ENCODE peak calls at places on chromosomes 3 and 15, in nine cellular contexts. One of them, this sample, is unnamed. For H3K4me1, the result is how much of the 10 kb centered on the place peaks cover.

GRCh38 chr3:112579697-112580096 is 17.9 kb downstream of the SLC35A5 start:
- DNase-seq in OCI-LY7: no peak
- DNase-seq in iPS DF 6.9: no peak
- DNase-seq in mucosa of descending colon: no peak
- DNase-seq in neuronal stem cell: no peak
- DNase-seq in adrenal gland: no peak
- DNase-seq in ovary: no peak
- DNase-seq in pancreas: no peak
- DNase-seq in spleen: no peak
- DNase-seq in this sample: no peak

GRCh38 chr15:71921191-71921590 is 110.8 kb downstream of the NR2E3 start:
- DNase-seq in OCI-LY7: no peak
- DNase-seq in iPS DF 6.9: no peak
- DNase-seq in mucosa of descending colon: no peak
- DNase-seq in neuronal stem cell: no peak
- DNase-seq in adrenal gland: no peak
- DNase-seq in ovary: no peak
- DNase-seq in pancreas: no peak
- DNase-seq in spleen: no peak
- DNase-seq in this sample: no peak

GRCh38 chr15:25242166-25242879 is 196.5 kb downstream of the UBE3A start:
- DNase-seq in OCI-LY7: no peak
- DNase-seq in iPS DF 6.9: no peak
- DNase-seq in mucosa of descending colon: peak
- DNase-seq in neuronal stem cell: no peak
- DNase-seq in adrenal gland: peak
- DNase-seq in ovary: no peak
- DNase-seq in pancreas: peak
- DNase-seq in spleen: peak
- DNase-seq in this sample: no peak

GRCh38 chr3:123053107-123053506 is 13.7 kb upstream of the PDIA5 start:
- DNase-seq in OCI-LY7: no peak
- DNase-seq in iPS DF 6.9: no peak
- DNase-seq in mucosa of descending colon: no peak
- DNase-seq in neuronal stem cell: no peak
- DNase-seq in adrenal gland: no peak
- DNase-seq in ovary: no peak
- DNase-seq in pancreas: peak
- DNase-seq in spleen: no peak
- DNase-seq in this sample: no peak

GRCh38 chr3:147424325-147424910 is 15.3 kb downstream of the ZIC1 start:
- DNase-seq in OCI-LY7: no peak
- DNase-seq in iPS DF 6.9: no peak
- DNase-seq in mucosa of descending colon: no peak
- DNase-seq in neuronal stem cell: peak
- DNase-seq in adrenal gland: no peak
- DNase-seq in ovary: no peak
- DNase-seq in pancreas: no peak
- DNase-seq in spleen: no peak
- DNase-seq in this sample: no peak

GRCh38 chr3:163364717-163365116 is 1713.6 kb downstream of the SI start:
- DNase-seq in OCI-LY7: no peak
- DNase-seq in iPS DF 6.9: no peak
- DNase-seq in mucosa of descending colon: no peak
- DNase-seq in neuronal stem cell: no peak
- DNase-seq in adrenal gland: no peak
- DNase-seq in ovary: no peak
- DNase-seq in pancreas: no peak
- DNase-seq in spleen: no peak
- DNase-seq in this sample: no peak

GRCh38 chr3:78349571-78349970 is 1309.7 kb downstream of the ROBO2 start:
- DNase-seq in OCI-LY7: no peak
- DNase-seq in iPS DF 6.9: no peak
- DNase-seq in mucosa of descending colon: no peak
- DNase-seq in neuronal stem cell: no peak
- DNase-seq in adrenal gland: no peak
- DNase-seq in ovary: no peak
- DNase-seq in pancreas: no peak
- DNase-seq in spleen: no peak
- DNase-seq in this sample: no peak

GRCh38 chr15:60101416-60101815 is 97.3 kb downstream of the FOXB1 start:
- DNase-seq in OCI-LY7: no peak
- DNase-seq in iPS DF 6.9: no peak
- DNase-seq in mucosa of descending colon: no peak
- DNase-seq in neuronal stem cell: no peak
- DNase-seq in adrenal gland: no peak
- DNase-seq in ovary: no peak
- DNase-seq in pancreas: no peak
- DNase-seq in spleen: no peak
- DNase-seq in this sample: no peak

GRCh38 chr3:156161172-156161571 is 40.8 kb downstream of the KCNAB1 start:
- DNase-seq in OCI-LY7: no peak
- DNase-seq in iPS DF 6.9: no peak
- DNase-seq in mucosa of descending colon: no peak
- DNase-seq in neuronal stem cell: no peak
- DNase-seq in adrenal gland: no peak
- DNase-seq in ovary: no peak
- DNase-seq in pancreas: no peak
- DNase-seq in spleen: no peak
- DNase-seq in this sample: no peak

GRCh38 chr3:65170357-65171090 is 482.7 kb upstream of the ADAMTS9 start:
- DNase-seq in OCI-LY7: no peak
- DNase-seq in iPS DF 6.9: no peak
- DNase-seq in mucosa of descending colon: peak
- DNase-seq in neuronal stem cell: no peak
- DNase-seq in adrenal gland: peak
- DNase-seq in ovary: peak
- DNase-seq in pancreas: peak
- DNase-seq in spleen: no peak
- DNase-seq in this sample: no peak

GRCh38 chr15:58475573-58476524 is 44.1 kb downstream of the LIPC start:
- DNase-seq in OCI-LY7: peak
- DNase-seq in iPS DF 6.9: no peak
- DNase-seq in mucosa of descending colon: no peak
- DNase-seq in neuronal stem cell: peak
- DNase-seq in adrenal gland: no peak
- DNase-seq in ovary: no peak
- DNase-seq in pancreas: no peak
- DNase-seq in spleen: no peak
- DNase-seq in this sample: no peak

GRCh38 chr3:50620846-50621245 is 3.9 kb downstream of the MAPKAPK3 start:
- DNase-seq in OCI-LY7: no peak
- DNase-seq in iPS DF 6.9: no peak
- DNase-seq in mucosa of descending colon: no peak
- DNase-seq in neuronal stem cell: no peak
- DNase-seq in adrenal gland: no peak
- DNase-seq in ovary: no peak
- DNase-seq in pancreas: no peak
- DNase-seq in spleen: no peak
- DNase-seq in this sample: no peak

GRCh38 chr3:35710554-35710953 is 71.2 kb downstream of the ARPP21 start:
- DNase-seq in OCI-LY7: no peak
- DNase-seq in iPS DF 6.9: no peak
- DNase-seq in mucosa of descending colon: no peak
- DNase-seq in neuronal stem cell: no peak
- DNase-seq in adrenal gland: no peak
- DNase-seq in ovary: no peak
- DNase-seq in pancreas: no peak
- DNase-seq in spleen: no peak
- DNase-seq in this sample: no peak

GRCh38 chr3:157390713-157391515 is 45.7 kb upstream of the PTX3 start:
- DNase-seq in OCI-LY7: no peak
- DNase-seq in iPS DF 6.9: no peak
- DNase-seq in mucosa of descending colon: no peak
- DNase-seq in neuronal stem cell: no peak
- DNase-seq in adrenal gland: no peak
- DNase-seq in ovary: no peak
- DNase-seq in pancreas: no peak
- DNase-seq in spleen: no peak
- DNase-seq in this sample: no peak

GRCh38 chr3:184570035-184570434 is 8.4 kb downstream of the EPHB3 start:
- DNase-seq in OCI-LY7: no peak
- DNase-seq in iPS DF 6.9: no peak
- DNase-seq in mucosa of descending colon: no peak
- DNase-seq in neuronal stem cell: no peak
- DNase-seq in adrenal gland: no peak
- DNase-seq in ovary: no peak
- DNase-seq in pancreas: no peak
- DNase-seq in spleen: no peak
- DNase-seq in this sample: no peak
- H3K4me1 ChIP-seq in OCI-LY7: under half
- H3K4me1 ChIP-seq in iPS DF 6.9: under half
- H3K4me1 ChIP-seq in mucosa of descending colon: under half
- H3K4me1 ChIP-seq in neuronal stem cell: half or more
- H3K4me1 ChIP-seq in adrenal gland: under half
- H3K4me1 ChIP-seq in ovary: under half
- H3K4me1 ChIP-seq in pancreas: under half
- H3K4me1 ChIP-seq in spleen: under half
- H3K4me1 ChIP-seq in this sample: under half

GRCh38 chr3:173913985-173914421 is 516.5 kb downstream of the NLGN1 start:
- DNase-seq in OCI-LY7: no peak
- DNase-seq in iPS DF 6.9: no peak
- DNase-seq in mucosa of descending colon: no peak
- DNase-seq in neuronal stem cell: no peak
- DNase-seq in adrenal gland: no peak
- DNase-seq in ovary: no peak
- DNase-seq in pancreas: no peak
- DNase-seq in spleen: no peak
- DNase-seq in this sample: no peak
- H3K4me1 ChIP-seq in OCI-LY7: under half
- H3K4me1 ChIP-seq in iPS DF 6.9: under half
- H3K4me1 ChIP-seq in mucosa of descending colon: under half
- H3K4me1 ChIP-seq in neuronal stem cell: under half
- H3K4me1 ChIP-seq in adrenal gland: under half
- H3K4me1 ChIP-seq in ovary: under half
- H3K4me1 ChIP-seq in pancreas: under half
- H3K4me1 ChIP-seq in spleen: under half
- H3K4me1 ChIP-seq in this sample: under half

GRCh38 chr3:172260381-172260780 is 187.9 kb downstream of the GHSR start:
- DNase-seq in OCI-LY7: no peak
- DNase-seq in iPS DF 6.9: no peak
- DNase-seq in mucosa of descending colon: no peak
- DNase-seq in neuronal stem cell: no peak
- DNase-seq in adrenal gland: peak
- DNase-seq in ovary: no peak
- DNase-seq in pancreas: no peak
- DNase-seq in spleen: no peak
- DNase-seq in this sample: no peak

GRCh38 chr3:172258616-172259015 is 189.6 kb downstream of the GHSR start:
- DNase-seq in OCI-LY7: no peak
- DNase-seq in iPS DF 6.9: no peak
- DNase-seq in mucosa of descending colon: no peak
- DNase-seq in neuronal stem cell: no peak
- DNase-seq in adrenal gland: no peak
- DNase-seq in ovary: no peak
- DNase-seq in pancreas: no peak
- DNase-seq in spleen: no peak
- DNase-seq in this sample: no peak

GRCh38 chr3:172259726-172260248 is 188.5 kb downstream of the GHSR start:
- DNase-seq in OCI-LY7: no peak
- DNase-seq in iPS DF 6.9: no peak
- DNase-seq in mucosa of descending colon: no peak
- DNase-seq in neuronal stem cell: no peak
- DNase-seq in adrenal gland: no peak
- DNase-seq in ovary: no peak
- DNase-seq in pancreas: no peak
- DNase-seq in spleen: no peak
- DNase-seq in this sample: no peak

GRCh38 chr3:172257638-172258400 is 190.4 kb downstream of the GHSR start:
- DNase-seq in OCI-LY7: no peak
- DNase-seq in iPS DF 6.9: no peak
- DNase-seq in mucosa of descending colon: no peak
- DNase-seq in neuronal stem cell: no peak
- DNase-seq in adrenal gland: no peak
- DNase-seq in ovary: no peak
- DNase-seq in pancreas: no peak
- DNase-seq in spleen: no peak
- DNase-seq in this sample: no peak

GRCh38 chr3:172259191-172259590 is 189.1 kb downstream of the GHSR start:
- DNase-seq in OCI-LY7: no peak
- DNase-seq in iPS DF 6.9: no peak
- DNase-seq in mucosa of descending colon: no peak
- DNase-seq in neuronal stem cell: no peak
- DNase-seq in adrenal gland: no peak
- DNase-seq in ovary: peak
- DNase-seq in pancreas: no peak
- DNase-seq in spleen: no peak
- DNase-seq in this sample: no peak
- H3K4me1 ChIP-seq in OCI-LY7: under half
- H3K4me1 ChIP-seq in iPS DF 6.9: under half
- H3K4me1 ChIP-seq in mucosa of descending colon: under half
- H3K4me1 ChIP-seq in neuronal stem cell: under half
- H3K4me1 ChIP-seq in adrenal gland: half or more
- H3K4me1 ChIP-seq in ovary: under half
- H3K4me1 ChIP-seq in pancreas: under half
- H3K4me1 ChIP-seq in spleen: under half
- H3K4me1 ChIP-seq in this sample: under half

GRCh38 chr15:85707519-85708338 is 87.0 kb downstream of the KLHL25 start:
- DNase-seq in OCI-LY7: peak
- DNase-seq in iPS DF 6.9: no peak
- DNase-seq in mucosa of descending colon: no peak
- DNase-seq in neuronal stem cell: no peak
- DNase-seq in adrenal gland: peak
- DNase-seq in ovary: no peak
- DNase-seq in pancreas: no peak
- DNase-seq in spleen: no peak
- DNase-seq in this sample: peak
- H3K4me1 ChIP-seq in OCI-LY7: half or more
- H3K4me1 ChIP-seq in iPS DF 6.9: under half
- H3K4me1 ChIP-seq in mucosa of descending colon: under half
- H3K4me1 ChIP-seq in neuronal stem cell: under half
- H3K4me1 ChIP-seq in adrenal gland: half or more
- H3K4me1 ChIP-seq in ovary: under half
- H3K4me1 ChIP-seq in pancreas: half or more
- H3K4me1 ChIP-seq in spleen: under half
- H3K4me1 ChIP-seq in this sample: half or more

This sample was measured in CD4-positive, CD25-positive, alpha-beta regulatory T cell.